ENCODE peak calls at places on chromosome 9, in four cellular contexts. One of them, this sample, is unnamed.

GRCh38 chr9:116447914-116448313 is 239.2 kb upstream of the TRIM32 start:
- DNase-seq in HT1080: no peak
- DNase-seq in neural crest cell: no peak
- DNase-seq in A172: no peak
- DNase-seq in this sample: no peak

GRCh38 chr9:89743216-89743575 is 138.4 kb downstream of the GADD45G start:
- DNase-seq in neural crest cell: peak; percentile 18
- DNase-seq in A172: no peak
- DNase-seq in HT1080: no peak
- DNase-seq in this sample: no peak

GRCh38 chr9:127975376-127976315 is 5.1 kb downstream of the EEIG1 start:
- DNase-seq in HT1080: no peak
- DNase-seq in neural crest cell: no peak
- DNase-seq in A172: no peak
- DNase-seq in this sample: no peak

GRCh38 chr9:83106272-83106671 is 43.3 kb upstream of the RASEF start:
- DNase-seq in A172: no peak
- DNase-seq in neural crest cell: no peak
- DNase-seq in HT1080: peak; percentile 32
- DNase-seq in this sample: no peak

GRCh38 chr9:250625-251024 is 36.0 kb downstream of the DOCK8 start:
- DNase-seq in A172: no peak
- DNase-seq in HT1080: no peak
- DNase-seq in neural crest cell: no peak
- DNase-seq in this sample: no peak

GRCh38 chr9:121557581-121558422 is 58.2 kb upstream of the GGTA1 start:
- DNase-seq in neural crest cell: no peak
- DNase-seq in A172: peak; percentile 98
- DNase-seq in HT1080: peak; percentile 97
- DNase-seq in this sample: peak; percentile 53

GRCh38 chr9:105693435-105694275 is 686 bp upstream of the TMEM38B start:
- DNase-seq in neural crest cell: no peak
- DNase-seq in A172: no peak
- DNase-seq in HT1080: no peak
- DNase-seq in this sample: no peak

GRCh38 chr9:113933671-113934070 is 57.6 kb downstream of the ZNF618 start:
- DNase-seq in A172: no peak
- DNase-seq in neural crest cell: no peak
- DNase-seq in HT1080: no peak
- DNase-seq in this sample: no peak